ENCODE peak calls at places on chromosomes 4 and X, in eight cellular contexts. A is fibroblast of lung, L is right atrium auricular region, F is dorsolateral prefrontal cortex, P is chondrocyte, N is OCI-LY7, G is H1, J is osteocyte. T is an unnamed sample.

GRCh38 chrX:119008122-119008744 is 33.8 kb downstream of the LONRF3 start:
- DNase-seq in J (no peak), P (no peak), L (no peak), A (no peak), N (peak), F (no peak), G (peak), T (no peak)

GRCh38 chr4:78734451-78735003 is 41.6 kb upstream of the BMP2K start:
- DNase-seq in J (no peak), G (no peak), N (peak), A (no peak), P (no peak), F (no peak), L (no peak), T (no peak)

GRCh38 chr4:8762356-8762755 is 109.3 kb downstream of the HMX1 start:
- DNase-seq in P (peak), L (no peak), J (no peak), G (no peak), F (no peak), A (no peak), N (no peak), T (no peak)

GRCh38 chr4:52982246-52982950 is 120.3 kb downstream of the RASL11B start:
- DNase-seq in G (no peak), P (no peak), A (peak), F (no peak), L (no peak), J (no peak), N (peak), T (no peak)

GRCh38 chrX:41382699-41383645 is 49.0 kb downstream of the DDX3X start:
- DNase-seq in A (peak), G (no peak), F (no peak), P (no peak), J (no peak), N (no peak), L (no peak), T (no peak)

GRCh38 chr4:1492636-1493539 is 86.6 kb upstream of the NKX1-1 start:
- DNase-seq in J (no peak), G (peak), N (no peak), P (peak), F (no peak), L (no peak), A (no peak), T (no peak)

GRCh38 chrX:65034292-65034640 is 58.0 kb upstream of the ZC4H2 start:
- DNase-seq in A (no peak), G (no peak), N (no peak), L (no peak), J (no peak), P (no peak), F (no peak), T (no peak)

GRCh38 chrX:41827886-41828285 is 95.5 kb downstream of the CASK start:
- DNase-seq in G (no peak), L (no peak), J (no peak), N (no peak), F (no peak), A (peak), P (no peak), T (no peak)

GRCh38 chr4:110207233-110207632 is 8.8 kb upstream of the ELOVL6 start:
- DNase-seq in N (no peak), J (no peak), P (no peak), L (no peak), A (no peak), G (no peak), F (no peak), T (no peak)

GRCh38 chr4:107034091-107034698 is 1.9 kb downstream of the DKK2 start:
- DNase-seq in F (peak), J (peak), A (peak), P (peak), G (peak), L (peak), N (no peak), T (no peak)

GRCh38 chrX:121322159-121322558 is 274.7 kb downstream of the GLUD2 start:
- DNase-seq in L (no peak), F (no peak), A (no peak), J (no peak), P (no peak), N (peak), G (no peak), T (no peak)

GRCh38 chr4:117064297-117064696 is 21.1 kb downstream of the TRAM1L1 start:
- DNase-seq in L (no peak), G (no peak), P (no peak), F (no peak), N (no peak), J (no peak), A (peak), T (no peak)

GRCh38 chr4:87153078-87153477 is 67.3 kb downstream of the KLHL8 start:
- DNase-seq in A (no peak), N (no peak), J (no peak), L (no peak), F (no peak), G (no peak), P (no peak), T (no peak)

GRCh38 chr4:173013232-173013932 is 155.2 kb upstream of the GALNT7 start:
- DNase-seq in G (peak), J (no peak), F (no peak), A (peak), N (peak), P (no peak), L (no peak), T (peak)

GRCh38 chrX:17535229-17535628 is 160.2 kb downstream of the NHS start:
- DNase-seq in F (no peak), N (peak), L (no peak), P (no peak), G (peak), J (no peak), A (no peak), T (no peak)

GRCh38 chrX:30830544-30830943 is 58.5 kb downstream of the TAB3 start:
- DNase-seq in G (no peak), L (no peak), F (no peak), J (no peak), A (peak), P (no peak), N (no peak), T (no peak)

GRCh38 chrX:132481449-132481848 is 7.4 kb downstream of the MBNL3 start:
- DNase-seq in P (no peak), G (no peak), N (no peak), L (no peak), F (no peak), J (no peak), A (no peak), T (no peak)

GRCh38 chrX:86946569-86946968 is 571.0 kb upstream of the KLHL4 start:
- DNase-seq in P (no peak), N (peak), F (no peak), G (no peak), J (no peak), L (no peak), A (no peak), T (no peak)

GRCh38 chr4:30719363-30720020 is 677 bp upstream of the PCDH7 start:
- DNase-seq in F (peak), N (no peak), G (peak), L (no peak), J (peak), P (peak), A (peak), T (no peak)

GRCh38 chr4:139528377-139529005 is 27.5 kb downstream of the SETD7 start:
- DNase-seq in P (no peak), N (no peak), J (no peak), A (peak), F (no peak), L (peak), G (no peak), T (peak)

GRCh38 chr4:134141728-134142127 is 59.9 kb downstream of the PABPC4L start:
- DNase-seq in A (no peak), F (no peak), L (no peak), J (no peak), N (no peak), G (no peak), P (no peak), T (no peak)

GRCh38 chr4:183422962-183423653 is 21.3 kb upstream of the CDKN2AIP start:
- DNase-seq in P (no peak), F (no peak), L (no peak), J (no peak), G (no peak), N (no peak), A (peak), T (no peak)

GRCh38 chr4:1187182-1187581 is 14.8 kb upstream of the SPON2 start:
- DNase-seq in N (no peak), F (no peak), A (no peak), G (no peak), L (peak), P (no peak), J (no peak), T (peak)

GRCh38 chrX:56000169-56000568 is 232.0 kb upstream of the KLF8 start:
- DNase-seq in A (no peak), F (no peak), G (no peak), P (no peak), N (no peak), J (no peak), L (no peak), T (no peak)

GRCh38 chrX:105313596-105313995 is 93.1 kb upstream of the TEX13A start:
- DNase-seq in N (no peak), G (no peak), J (no peak), P (no peak), A (no peak), L (no peak), F (no peak), T (no peak)

GRCh38 chr4:24754586-24754985 is 40.8 kb upstream of the SOD3 start:
- DNase-seq in L (no peak), G (no peak), P (no peak), A (no peak), N (no peak), F (no peak), J (no peak), T (no peak)

GRCh38 chrX:42085836-42086235 is 162.5 kb upstream of the CASK start:
- DNase-seq in L (no peak), N (no peak), P (no peak), J (no peak), G (no peak), A (peak), F (no peak), T (no peak)

DNA sequence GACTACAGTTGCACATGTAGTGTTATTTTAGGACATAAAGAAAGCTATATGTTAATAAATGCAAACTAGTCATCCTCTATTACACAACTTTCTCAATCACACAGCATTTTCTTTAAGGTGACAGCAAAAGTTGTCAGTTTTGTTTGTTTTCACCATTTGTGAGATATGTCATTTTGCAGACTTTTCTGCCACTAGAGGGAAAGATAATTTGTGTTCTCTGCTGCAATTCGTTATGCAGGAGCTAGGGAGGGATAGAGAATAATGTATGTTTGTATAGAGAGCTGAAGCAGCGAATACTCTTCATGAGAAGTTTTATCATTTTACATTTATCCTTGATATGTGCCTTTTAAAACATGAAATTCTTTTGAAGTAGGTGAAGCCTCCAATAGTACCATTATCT is 670.6 kb upstream of the ATOH1 start:
- DNase-seq in A (no peak), P (no peak), J (no peak), F (no peak), N (no peak), G (no peak), L (no peak), T (no peak)
- TF ChIP-seq CTCF in A (peak), P (peak), J (peak), F (no peak), N (peak), G (no peak), L (no peak), T (no peak)

DNA sequence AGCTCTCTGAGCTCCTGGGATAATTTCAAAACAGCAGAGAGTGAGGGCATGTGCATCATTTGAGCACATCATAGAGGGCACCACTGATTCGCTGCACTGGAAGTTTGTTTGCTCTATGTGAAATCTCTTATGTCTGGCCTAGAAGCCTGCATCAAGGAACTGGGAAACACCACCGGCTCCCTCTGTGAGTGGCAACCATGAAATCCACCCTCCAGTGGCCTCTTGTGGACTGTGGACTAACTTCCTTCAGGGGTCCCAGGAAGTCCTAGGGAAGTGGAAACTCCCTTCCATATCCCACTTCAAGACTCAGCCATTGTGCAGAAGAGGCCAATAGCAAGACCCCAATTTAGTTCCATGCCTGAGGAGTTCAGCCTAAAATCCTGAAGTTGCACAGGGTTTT is 48.0 kb upstream of the IGFBP7 start:
- DNase-seq in N (no peak), F (no peak), L (no peak), G (no peak), A (no peak), P (no peak), J (no peak), T (no peak)
- TF ChIP-seq CTCF in N (no peak), F (no peak), L (peak), G (no peak), A (no peak), P (peak), J (peak), T (no peak)

DNA sequence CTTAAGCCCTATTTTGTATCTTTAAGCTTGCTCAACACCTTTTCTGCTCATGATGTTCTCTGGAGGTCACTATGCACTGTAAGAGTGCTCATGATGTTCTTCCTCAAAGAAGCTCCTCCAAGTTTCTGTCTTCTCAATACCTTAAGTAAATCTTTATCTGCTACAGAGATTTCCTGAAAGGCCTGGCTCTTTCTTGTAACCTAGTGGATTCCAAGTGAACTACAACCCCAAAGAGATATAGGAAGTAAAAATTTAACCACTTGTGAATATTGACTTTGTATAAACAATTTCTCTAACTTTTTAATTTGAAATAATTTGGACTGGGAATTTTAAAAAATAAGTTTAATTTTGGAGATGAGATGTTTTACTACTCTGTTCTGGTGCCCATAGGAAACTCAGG is 39.3 kb upstream of the XK start:
- DNase-seq in L (no peak), P (no peak), J (no peak), G (no peak), N (no peak), F (no peak), A (no peak), T (no peak)
- TF ChIP-seq CTCF in L (no peak), P (no peak), J (no peak), G (no peak), N (peak), F (peak), A (no peak), T (no peak)

GRCh38 chrX:134776844-134777370 is 118.6 kb upstream of the PLAC1 start:
- DNase-seq in N (no peak), P (no peak), A (no peak), L (no peak), F (no peak), J (no peak), G (no peak), T (no peak)

GRCh38 chrX:134780908-134781307 is 122.6 kb upstream of the PLAC1 start:
- DNase-seq in G (no peak), A (no peak), L (no peak), P (no peak), J (no peak), F (no peak), N (no peak), T (no peak)

DNA sequence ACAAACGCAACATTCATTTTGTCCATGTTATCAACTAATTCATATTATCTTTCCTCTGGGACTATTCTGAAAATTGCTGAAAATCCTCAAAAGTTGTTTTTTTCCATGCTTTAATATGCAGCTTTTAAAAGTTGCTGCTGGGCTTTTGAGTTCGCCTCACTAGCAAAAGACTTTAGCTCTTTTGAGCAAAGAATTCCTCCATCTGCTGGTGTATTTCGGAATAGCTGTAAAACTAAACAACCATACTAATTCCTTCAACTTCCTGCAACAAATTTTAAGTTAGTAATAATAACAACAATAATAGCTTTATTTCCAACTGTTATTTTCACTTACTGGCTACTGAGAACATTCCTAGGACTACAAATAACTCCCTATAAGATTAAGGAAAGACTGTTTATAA is 124.5 kb upstream of the PLAC1 start:
- DNase-seq in A (peak), N (peak), F (no peak), J (no peak), G (no peak), P (no peak), L (no peak), T (no peak)
- TF ChIP-seq CTCF in A (peak), N (peak), F (peak), J (peak), G (no peak), P (peak), L (peak), T (peak)